ENCODE peak calls at places on chromosomes 1 and 21, in six cellular contexts. R is dermis blood vessel endothelial cell; Q is stimulated activated CD4-positive, alpha-beta T cell treated with anti-CD3 and anti-CD28 coated beads, Interleukin-1b, Interleukin-23, amount 100 ng/mL, for 24 hours; M is NCI-H1092; X is activated gamma-delta T cell treated with Interleukin-2 at 50 U/mL for 16 hours; U is IMR-90. D is an unnamed sample.

GRCh38 chr1:2789986-2790581 is 11.4 kb downstream of the TTC34 start:
- DNase-seq in R (no peak), Q (no peak), M (no peak), X (no peak), U (no peak), D (no peak)

GRCh38 chr1:233395852-233396646 is 68.5 kb downstream of the MAP3K21 start:
- DNase-seq in R (no peak), Q (no peak), M (no peak), X (no peak), U (no peak), D (no peak)

GRCh38 chr21:45236481-45236880 is 51.2 kb downstream of the POFUT2 start:
- DNase-seq in R (no peak), Q (no peak), M (no peak), X (no peak), U (no peak), D (no peak)

GRCh38 chr1:213484758-213485157 is 433.7 kb downstream of the RPS6KC1 start:
- DNase-seq in R (no peak), Q (no peak), M (no peak), X (no peak), U (no peak), D (no peak)

GRCh38 chr1:161706116-161706482 is 930 bp upstream of the FCRLA start:
- DNase-seq in R (no peak), Q (no peak), M (no peak), X (no peak), U (peak; percentile 75), D (no peak)

GRCh38 chr1:161216945-161217712 is 2.0 kb downstream of the FCER1G start:
- DNase-seq in R (no peak), Q (no peak), M (no peak), X (no peak), U (peak; percentile 86), D (no peak)

GRCh38 chr1:89887270-89887669 is 66.4 kb downstream of the LRRC8D start:
- DNase-seq in R (no peak), Q (no peak), M (no peak), X (no peak), U (peak; percentile 44), D (no peak)

GRCh38 chr1:43541721-43542401 is 11.2 kb downstream of the PTPRF start:
- DNase-seq in R (no peak), Q (no peak), M (peak; percentile 27), X (no peak), U (no peak), D (no peak)

GRCh38 chr1:89525169-89525855 is 683 bp downstream of the LRRC8B start:
- DNase-seq in R (peak; percentile 52), Q (peak; percentile 21), M (peak; percentile 14), X (peak; percentile 19), U (no peak), D (no peak)

GRCh38 chr1:20658166-20658915 is 2.8 kb downstream of the DDOST start:
- DNase-seq in R (no peak), Q (no peak), M (no peak), X (no peak), U (no peak), D (no peak)

GRCh38 chr1:231040800-231041704 is 998 bp upstream of the FAM89A start:
- DNase-seq in R (peak; percentile 17), Q (no peak), M (no peak), X (no peak), U (no peak), D (no peak)

GRCh38 chr1:69551476-69552324 is 16.0 kb upstream of the LRRC7 start:
- DNase-seq in R (no peak), Q (no peak), M (no peak), X (no peak), U (no peak), D (no peak)

GRCh38 chr1:147723691-147724323 is 36.6 kb downstream of the GJA5 start:
- DNase-seq in R (peak; percentile 80), Q (no peak), M (no peak), X (no peak), U (no peak), D (peak; percentile 42)

GRCh38 chr21:37994211-37994610 is 78.0 kb upstream of the KCNJ6 start:
- DNase-seq in R (no peak), Q (no peak), M (no peak), X (no peak), U (no peak), D (no peak)

GRCh38 chr1:90045853-90046563 is 51.1 kb downstream of the ZNF326 start:
- DNase-seq in R (peak; percentile 50), Q (no peak), M (no peak), X (peak; percentile 10), U (peak; percentile 21), D (no peak)

GRCh38 chr1:7044471-7044805 is 259.2 kb downstream of the CAMTA1 start:
- DNase-seq in R (no peak), Q (no peak), M (no peak), X (no peak), U (no peak), D (no peak)

GRCh38 chr1:67441183-67441582 is 11.0 kb upstream of the SERBP1 start:
- DNase-seq in R (peak; percentile 71), Q (peak; percentile 30), M (no peak), X (peak; percentile 6), U (peak; percentile 61), D (peak; percentile 17)

GRCh38 chr1:168261390-168261789 is 19.3 kb upstream of the TBX19 start:
- DNase-seq in R (peak; percentile 87), Q (no peak), M (no peak), X (no peak), U (peak; percentile 65), D (no peak)

GRCh38 chr1:53918343-53918742 is 24.4 kb downstream of the DIO1 start:
- DNase-seq in R (no peak), Q (no peak), M (no peak), X (no peak), U (no peak), D (no peak)

GRCh38 chr21:44405091-44405947 is 50.0 kb upstream of the LRRC3 start:
- DNase-seq in R (no peak), Q (no peak), M (no peak), X (no peak), U (no peak), D (no peak)

GRCh38 chr1:58857673-58858343 is 74.0 kb upstream of the JUN start:
- DNase-seq in R (no peak), Q (no peak), M (no peak), X (no peak), U (no peak), D (no peak)

GRCh38 chr1:2973661-2974593 is 47.3 kb upstream of the ACTRT2 start:
- DNase-seq in R (no peak), Q (no peak), M (no peak), X (no peak), U (no peak), D (no peak)

GRCh38 chr21:45473496-45474322 is 68.5 kb downstream of the SLC19A1 start:
- DNase-seq in R (no peak), Q (no peak), M (no peak), X (no peak), U (peak; percentile 71), D (no peak)

GRCh38 chr1:94329986-94330385 is 88.2 kb upstream of the ABCD3 start:
- DNase-seq in R (peak; percentile 85), Q (no peak), M (no peak), X (no peak), U (peak; percentile 54), D (no peak)

GRCh38 chr21:38945536-38946245 is 140.0 kb downstream of the ETS2 start:
- DNase-seq in R (no peak), Q (no peak), M (no peak), X (no peak), U (peak; percentile 58), D (no peak)

GRCh38 chr1:116147972-116148371 is 36.8 kb downstream of the MAB21L3 start:
- DNase-seq in R (peak; percentile 50), Q (no peak), M (no peak), X (no peak), U (no peak), D (no peak)

GRCh38 chr1:112954945-112955677 is 885 bp downstream of the SLC16A1 start:
- DNase-seq in R (peak; percentile 78), Q (peak; percentile 52), M (peak; percentile 30), X (peak; percentile 43), U (peak; percentile 61), D (peak; percentile 28)

GRCh38 chr1:173853074-173853473 is 14.7 kb downstream of the GAS5 start:
- DNase-seq in R (peak; percentile 96), Q (no peak), M (no peak), X (no peak), U (peak; percentile 88), D (no peak)

GRCh38 chr1:24745711-24746582 is 700 bp downstream of the CLIC4 start:
- DNase-seq in R (peak; percentile 67), Q (peak; percentile 13), M (peak; percentile 24), X (no peak), U (peak; percentile 66), D (no peak)

GRCh38 chr1:21149430-21149861 is 27.3 kb downstream of the EIF4G3 start:
- DNase-seq in R (peak; percentile 89), Q (no peak), M (no peak), X (no peak), U (peak; percentile 56), D (peak; percentile 91)

GRCh38 chr1:90371106-90371813 is 345.8 kb downstream of the BARHL2 start:
- DNase-seq in R (no peak), Q (no peak), M (no peak), X (no peak), U (peak; percentile 1), D (peak; percentile 66)

GRCh38 chr1:109111386-109112055 is 2.4 kb upstream of the ELAPOR1 start:
- DNase-seq in R (no peak), Q (no peak), M (no peak), X (no peak), U (no peak), D (no peak)

GRCh38 chr1:150813028-150813707 is 5.1 kb upstream of the CTSK start:
- DNase-seq in R (peak; percentile 89), Q (no peak), M (peak; percentile 15), X (no peak), U (peak; percentile 77), D (peak; percentile 62)

GRCh38 chr1:234065794-234066447 is 161.4 kb downstream of the SLC35F3 start:
- DNase-seq in R (peak; percentile 77), Q (peak; percentile 56), M (peak; percentile 72), X (peak; percentile 60), U (peak; percentile 47), D (no peak)

GRCh38 chr1:204873714-204874113 is 3.1 kb downstream of the NFASC start:
- DNase-seq in R (no peak), Q (no peak), M (no peak), X (no peak), U (no peak), D (no peak)

GRCh38 chr1:172041689-172042088 is 200.4 kb downstream of the DNM3 start:
- DNase-seq in R (peak; percentile 32), Q (no peak), M (no peak), X (no peak), U (peak; percentile 30), D (no peak)

GRCh38 chr1:212614398-212615091 is 6.0 kb downstream of the ATF3 start:
- DNase-seq in R (no peak), Q (no peak), M (no peak), X (no peak), U (no peak), D (no peak)

D was measured in DMS153.